ENCODE peak calls at places on chromosome 9, in six cellular contexts. Y is A549, W is lower leg skin, R is foreskin fibroblast, F is adrenal gland, N is upper lobe of right lung. E is an unnamed sample.

GRCh38 chr9:105127863-105128220 is 116.6 kb upstream of the SLC44A1 start:
- DNase-seq in R (no peak), Y (no peak), N (no peak), F (no peak), W (no peak), E (peak; percentile 49)

GRCh38 chr9:6884960-6885359 is 127.2 kb downstream of the KDM4C start:
- DNase-seq in N (no peak), F (no peak), Y (no peak), W (no peak), R (no peak), E (no peak)

GRCh38 chr9:89226076-89226475 is 47.5 kb upstream of the SHC3 start:
- DNase-seq in R (no peak), F (no peak), W (no peak), Y (no peak), N (no peak), E (peak; percentile 32)

GRCh38 chr9:78280982-78281668 is 15.8 kb upstream of the PSAT1 start:
- DNase-seq in Y (no peak), F (peak; percentile 91), W (no peak), R (peak; percentile 66), N (peak; percentile 81), E (peak; percentile 89)

GRCh38 chr9:115035872-115036612 is 81.9 kb downstream of the TNC start:
- DNase-seq in Y (no peak), W (no peak), N (no peak), F (no peak), R (peak; percentile 46), E (peak; percentile 87)

GRCh38 chr9:98801969-98802371 is 5.5 kb upstream of the GALNT12 start:
- DNase-seq in N (no peak), Y (no peak), F (peak; percentile 49), R (no peak), W (no peak), E (no peak)

GRCh38 chr9:12764150-12764549 is 10.7 kb upstream of the LURAP1L start:
- DNase-seq in Y (no peak), W (no peak), R (no peak), N (no peak), F (no peak), E (no peak)

GRCh38 chr9:133780962-133781827 is 43.0 kb upstream of the SARDH start:
- DNase-seq in Y (no peak), W (no peak), N (no peak), F (no peak), R (no peak), E (no peak)

GRCh38 chr9:2704504-2704903 is 12.8 kb upstream of the KCNV2 start:
- DNase-seq in F (no peak), Y (no peak), R (no peak), W (no peak), N (no peak), E (peak; percentile 14)

GRCh38 chr9:94861589-94862241 is 135.2 kb downstream of the AOPEP start:
- DNase-seq in R (peak; percentile 57), N (no peak), W (no peak), F (no peak), Y (peak; percentile 51), E (no peak)

GRCh38 chr9:130523921-130524320 is 55.5 kb upstream of the FUBP3 start:
- DNase-seq in W (no peak), F (no peak), N (no peak), Y (no peak), R (no peak), E (no peak)

GRCh38 chr9:127050581-127050980 is 71.9 kb downstream of the ANGPTL2 start:
- DNase-seq in F (no peak), N (no peak), R (no peak), Y (no peak), W (peak; percentile 10), E (no peak)

GRCh38 chr9:120441446-120442279 is 138.3 kb downstream of the CDK5RAP2 start:
- DNase-seq in N (no peak), W (no peak), F (peak; percentile 40), Y (no peak), R (peak; percentile 55), E (peak; percentile 78)

GRCh38 chr9:12816656-12817101 is 41.9 kb downstream of the LURAP1L start:
- DNase-seq in F (no peak), R (no peak), N (no peak), Y (peak; percentile 68), W (no peak), E (no peak)

GRCh38 chr9:87497604-87498045 is at the start of gene DAPK1:
- DNase-seq in F (no peak), R (no peak), Y (peak; percentile 79), N (peak; percentile 92), W (peak; percentile 31), E (peak; percentile 32)

GRCh38 chr9:87543251-87543650 is 45.6 kb downstream of the DAPK1 start:
- DNase-seq in R (no peak), W (no peak), N (no peak), F (no peak), Y (no peak), E (no peak)

GRCh38 chr9:33458444-33458843 is 11.1 kb upstream of the AQP3 start:
- DNase-seq in R (no peak), Y (peak; percentile 55), N (no peak), W (no peak), F (no peak), E (no peak)

GRCh38 chr9:109455861-109456260 is 42.2 kb downstream of the PTPN3 start:
- DNase-seq in N (no peak), F (no peak), R (no peak), W (no peak), Y (no peak), E (no peak)

GRCh38 chr9:137423810-137424291 is 658 bp downstream of the NOXA1 start:
- DNase-seq in Y (no peak), F (no peak), R (no peak), W (no peak), N (peak; percentile 79), E (no peak)

DNA sequence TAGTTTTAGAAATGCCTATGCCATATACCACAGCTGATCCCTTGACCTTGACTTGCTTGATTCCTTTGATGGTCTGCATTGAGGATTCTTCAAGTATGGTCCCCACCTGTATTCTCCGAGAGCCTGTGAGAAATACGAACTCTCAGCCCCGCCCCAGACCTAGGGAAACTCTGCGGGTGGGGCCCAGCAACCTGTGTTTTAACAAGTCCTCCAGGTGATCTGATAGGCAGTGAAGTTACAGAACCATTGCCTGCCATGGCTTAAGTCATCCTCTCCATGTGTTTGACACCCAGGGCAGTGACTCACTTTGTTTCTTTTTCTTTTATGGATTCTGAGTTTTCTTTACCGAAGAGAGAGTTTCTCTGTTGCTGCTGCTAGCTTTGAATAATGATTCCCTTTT is 18.5 kb downstream of the FRMPD1 start:
- DNase-seq in R (no peak), Y (no peak), F (no peak), W (no peak), N (no peak), E (no peak)
- H3K4me3 ChIP-seq in R (no peak overlapping the region), Y (no peak overlapping the region), F (no peak overlapping the region), W (no peak overlapping the region), N (no peak overlapping the region), E (no peak overlapping the region)

GRCh38 chr9:134966697-134967546 is 49.2 kb upstream of the FCN1 start:
- DNase-seq in F (no peak), R (no peak), W (no peak), Y (no peak), N (peak; percentile 49), E (no peak)

GRCh38 chr9:134965421-134965820 is 47.7 kb upstream of the FCN1 start:
- DNase-seq in R (no peak), W (no peak), N (peak; percentile 61), Y (no peak), F (no peak), E (no peak)

GRCh38 chr9:134965851-134966250 is 48.1 kb upstream of the FCN1 start:
- DNase-seq in Y (no peak), F (peak; percentile 66), N (peak; percentile 37), R (no peak), W (no peak), E (no peak)

GRCh38 chr9:134967547-134967930 is 49.8 kb upstream of the FCN1 start:
- DNase-seq in N (peak; percentile 62), F (no peak), Y (no peak), R (peak; percentile 17), W (no peak), E (no peak)

GRCh38 chr9:134966270-134966669 is 48.6 kb upstream of the FCN1 start:
- DNase-seq in W (no peak), Y (no peak), N (peak; percentile 31), F (no peak), R (no peak), E (no peak)
- TF ChIP-seq CTCF in W (no peak), Y (no peak), N (no peak), F (no peak), R (no peak), E (no peak)

DNA sequence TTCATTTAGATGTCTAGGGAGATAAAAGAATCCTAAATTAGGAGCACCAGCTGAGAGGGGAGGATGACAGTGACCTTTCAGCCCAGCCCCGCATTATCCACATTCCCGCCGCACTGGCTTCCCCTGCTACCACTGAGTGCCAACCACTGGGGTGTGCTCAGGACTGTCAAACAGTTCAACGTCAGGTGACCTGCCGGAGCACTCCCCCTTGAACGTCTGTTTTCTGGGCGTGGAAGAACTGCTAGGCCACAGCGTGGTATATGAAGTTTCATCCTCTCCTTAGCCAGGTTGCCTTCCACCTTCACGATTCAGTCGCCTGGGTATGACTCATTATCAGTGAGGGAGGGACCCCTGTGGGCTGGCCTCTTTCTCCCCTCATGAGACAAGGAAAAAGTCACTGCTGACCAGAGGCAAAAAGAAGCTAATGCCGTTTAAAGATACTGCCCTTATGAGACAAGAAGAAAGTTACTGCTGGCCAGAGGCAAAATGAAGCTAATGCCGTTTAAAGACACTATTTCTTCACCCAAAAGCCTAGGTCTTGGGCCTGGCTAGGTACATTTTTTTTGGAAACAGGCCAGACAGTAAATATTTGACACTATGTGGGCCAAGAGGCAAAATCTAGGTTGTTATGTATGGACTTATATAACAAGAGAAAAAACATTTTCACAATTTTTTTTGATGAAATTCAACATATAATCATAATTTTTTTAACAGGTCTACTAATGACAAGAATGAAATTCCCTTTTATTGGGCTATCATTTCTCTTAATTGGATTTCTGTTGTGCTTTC is 4.6 kb downstream of the NMRK1 start:
- DNase-seq in Y (no peak), F (no peak), W (peak; percentile 42), N (peak; percentile 74), R (no peak), E (no peak)
- H3K4me3 ChIP-seq in Y (no peak overlapping the region), F (no peak overlapping the region), W (no peak overlapping the region), N (no peak overlapping the region), R (no peak overlapping the region), E (no peak overlapping the region)

GRCh38 chr9:69936427-69936826 is 107.2 kb upstream of the MAMDC2 start:
- DNase-seq in F (no peak), R (peak; percentile 67), Y (peak; percentile 20), N (no peak), W (no peak), E (peak; percentile 70)

GRCh38 chr9:69932901-69933300 is 110.7 kb upstream of the MAMDC2 start:
- DNase-seq in R (no peak), Y (peak; percentile 54), F (no peak), N (no peak), W (no peak), E (no peak)

GRCh38 chr9:69933445-69933844 is 110.2 kb upstream of the MAMDC2 start:
- DNase-seq in Y (no peak), F (no peak), W (no peak), R (no peak), N (no peak), E (no peak)

GRCh38 chr9:69925452-69925851 is 104.8 kb downstream of the CFAP95 start:
- DNase-seq in N (no peak), F (no peak), W (no peak), R (no peak), Y (no peak), E (no peak)

DNA sequence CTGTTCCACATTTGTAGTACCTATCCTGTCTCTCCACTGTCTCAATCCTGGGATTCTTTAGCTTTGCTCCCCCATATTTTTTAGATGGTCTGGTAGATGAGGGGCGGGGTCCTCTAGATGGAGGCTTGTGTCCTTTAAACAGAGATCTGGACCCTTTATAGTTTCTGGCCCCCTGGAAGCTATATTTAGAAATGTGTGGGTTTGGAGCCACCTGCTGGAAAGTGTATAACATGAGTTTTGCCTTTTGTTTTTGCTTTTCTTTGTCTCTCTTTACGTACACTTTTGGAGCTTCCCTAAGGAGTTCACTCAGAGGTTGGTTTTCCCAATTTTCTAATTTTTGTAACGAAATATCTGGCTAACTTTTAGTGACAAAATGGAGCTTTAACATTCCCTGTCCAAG is 110.7 kb downstream of the CFAP95 start:
- DNase-seq in N (no peak), Y (no peak), W (no peak), R (no peak), F (no peak), E (no peak)
- TF ChIP-seq CTCF in N (no peak), Y (peak; percentile 64), W (no peak), R (peak; percentile 42), F (no peak), E (peak; percentile 55)

E was measured in astrocyte of the spinal cord.